ENCODE peak calls at places on chromosomes 16 and 17, in six cellular contexts. I is stomach; M is esophagus squamous epithelium; K is CD8-positive, alpha-beta T cell; G is A549; R is heart left ventricle. T is an unnamed sample.

GRCh38 chr16:69927056-69927757 is 23.9 kb upstream of the CLEC18A start:
- DNase-seq in K (no peak), I (no peak), G (no peak), R (peak), M (no peak), T (no peak)

GRCh38 chr17:8155341-8156173 is 3.4 kb upstream of the PER1 start:
- DNase-seq in I (peak), R (no peak), K (no peak), G (no peak), M (no peak), T (no peak)

GRCh38 chr17:4536259-4536741 is 18.9 kb downstream of the MYBBP1A start:
- DNase-seq in I (no peak), M (no peak), R (no peak), G (no peak), K (no peak), T (no peak)

GRCh38 chr17:77436058-77436442 is 295.3 kb downstream of the SEC14L1 start:
- DNase-seq in I (no peak), G (no peak), M (no peak), R (peak), K (peak), T (no peak)

GRCh38 chr16:15618392-15618791 is 24.6 kb downstream of the MARF1 start:
- DNase-seq in G (no peak), M (no peak), I (no peak), R (no peak), K (no peak), T (no peak)

GRCh38 chr17:27756467-27757371 is 43.6 kb downstream of the NOS2 start:
- DNase-seq in I (peak), R (peak), M (no peak), G (peak), K (no peak), T (no peak)

GRCh38 chr16:85395207-85395912 is 217.8 kb upstream of the GSE1 start:
- DNase-seq in I (peak), M (no peak), R (peak), K (no peak), G (peak), T (peak)

GRCh38 chr16:728131-728889 is 1.4 kb downstream of the HAGHL start:
- DNase-seq in M (no peak), G (peak), K (peak), I (peak), R (peak), T (peak)

GRCh38 chr17:16352303-16352837 is 899 bp downstream of the CENPV start:
- DNase-seq in M (no peak), R (no peak), G (peak), K (peak), I (peak), T (peak)
- H3K27ac ChIP-seq in M (no peak), R (no peak), G (peak), K (peak), I (peak), T (peak)

DNA sequence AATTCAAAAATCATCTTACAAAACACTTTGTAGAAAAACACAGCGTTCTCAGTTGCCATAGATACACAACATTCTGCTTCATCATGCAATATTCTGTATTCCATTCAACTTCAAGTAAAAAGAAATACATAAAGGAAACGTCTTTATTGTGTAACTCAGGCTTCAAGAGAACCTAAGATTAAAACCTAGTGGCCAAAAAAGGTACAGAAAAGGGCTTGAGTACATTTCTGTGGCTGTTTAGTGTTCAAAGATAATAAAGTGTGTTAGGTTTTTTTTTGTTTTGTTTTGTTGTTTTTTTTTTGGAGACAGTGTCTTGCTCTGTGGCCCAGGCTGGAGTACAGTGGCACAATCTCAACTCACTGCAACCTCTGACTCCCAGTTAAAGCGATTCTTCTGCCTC is 250.4 kb downstream of the CEP112 start:
- DNase-seq in I (no peak), K (no peak), M (no peak), G (no peak), R (no peak), T (no peak)
- TF ChIP-seq CTCF in I (no peak), K (no peak), M (no peak), G (no peak), R (peak), T (no peak)

GRCh38 chr17:58339775-58340622 is 11.4 kb upstream of the TSPOAP1 start:
- DNase-seq in I (no peak), R (no peak), K (no peak), G (no peak), M (no peak), T (no peak)
- H3K27ac ChIP-seq in I (peak), R (peak), K (peak), G (no peak), M (peak), T (no peak)

GRCh38 chr17:6386041-6386630 is 48.8 kb downstream of the AIPL1 start:
- DNase-seq in K (no peak), G (no peak), I (no peak), M (no peak), R (no peak), T (no peak)

GRCh38 chr17:6387442-6387841 is 47.5 kb downstream of the AIPL1 start:
- DNase-seq in M (no peak), K (no peak), G (no peak), R (no peak), I (no peak), T (no peak)

GRCh38 chr17:6388416-6388815 is 46.5 kb downstream of the AIPL1 start:
- DNase-seq in G (no peak), I (no peak), R (no peak), M (no peak), K (no peak), T (no peak)

GRCh38 chr17:6384481-6384880 is 50.4 kb downstream of the AIPL1 start:
- DNase-seq in G (no peak), M (no peak), K (no peak), R (no peak), I (no peak), T (no peak)

GRCh38 chr17:6387858-6388257 is 47.1 kb downstream of the AIPL1 start:
- DNase-seq in M (no peak), R (no peak), K (no peak), G (no peak), I (no peak), T (no peak)
- TF ChIP-seq CTCF in M (no peak), R (no peak), K (no peak), G (no peak), I (no peak), T (no peak)

T was measured in RWPE1.